ENCODE peak calls at places on chromosomes 12 and 14, in five cellular contexts. One of them, this sample, is unnamed.

GRCh38 chr12:110314308-110314707 is 33.3 kb downstream of the ATP2A2 start:
- DNase-seq in cerebellar cortex: no peak
- DNase-seq in activated CD4-positive, CD25-positive, alpha-beta regulatory T cell: no peak
- DNase-seq in activated gamma-delta T cell: no peak
- DNase-seq in nephron progenitor cell: no peak
- DNase-seq in this sample: no peak

GRCh38 chr12:71438670-71439361 is 782 bp upstream of the LGR5 start:
- DNase-seq in activated CD4-positive, CD25-positive, alpha-beta regulatory T cell: no peak
- DNase-seq in nephron progenitor cell: no peak
- DNase-seq in activated gamma-delta T cell: no peak
- DNase-seq in cerebellar cortex: no peak
- DNase-seq in this sample: no peak

GRCh38 chr12:10363922-10364838 is 25.7 kb downstream of the KLRK1 start:
- DNase-seq in activated gamma-delta T cell: no peak
- DNase-seq in cerebellar cortex: peak
- DNase-seq in nephron progenitor cell: no peak
- DNase-seq in activated CD4-positive, CD25-positive, alpha-beta regulatory T cell: no peak
- DNase-seq in this sample: no peak

GRCh38 chr12:64220046-64220445 is 2.0 kb downstream of the KICS2 start:
- DNase-seq in activated gamma-delta T cell: no peak
- DNase-seq in nephron progenitor cell: no peak
- DNase-seq in cerebellar cortex: no peak
- DNase-seq in activated CD4-positive, CD25-positive, alpha-beta regulatory T cell: no peak
- DNase-seq in this sample: no peak

GRCh38 chr14:55582741-55583140 is 2.7 kb downstream of the KTN1 start:
- DNase-seq in activated gamma-delta T cell: no peak
- DNase-seq in nephron progenitor cell: no peak
- DNase-seq in activated CD4-positive, CD25-positive, alpha-beta regulatory T cell: no peak
- DNase-seq in cerebellar cortex: no peak
- DNase-seq in this sample: no peak

GRCh38 chr12:11793896-11794295 is 144.4 kb downstream of the ETV6 start:
- DNase-seq in activated gamma-delta T cell: no peak
- DNase-seq in nephron progenitor cell: no peak
- DNase-seq in activated CD4-positive, CD25-positive, alpha-beta regulatory T cell: no peak
- DNase-seq in cerebellar cortex: no peak
- DNase-seq in this sample: no peak

GRCh38 chr12:50162225-50162624 is 4.9 kb downstream of the CERS5 start:
- DNase-seq in activated CD4-positive, CD25-positive, alpha-beta regulatory T cell: no peak
- DNase-seq in nephron progenitor cell: no peak
- DNase-seq in activated gamma-delta T cell: no peak
- DNase-seq in cerebellar cortex: no peak
- DNase-seq in this sample: no peak

GRCh38 chr12:76547526-76547925 is 12.0 kb downstream of the OSBPL8 start:
- DNase-seq in nephron progenitor cell: no peak
- DNase-seq in activated CD4-positive, CD25-positive, alpha-beta regulatory T cell: no peak
- DNase-seq in cerebellar cortex: no peak
- DNase-seq in activated gamma-delta T cell: no peak
- DNase-seq in this sample: no peak

GRCh38 chr14:78683206-78683605 is 513.0 kb downstream of the NRXN3 start:
- DNase-seq in cerebellar cortex: no peak
- DNase-seq in activated gamma-delta T cell: no peak
- DNase-seq in activated CD4-positive, CD25-positive, alpha-beta regulatory T cell: no peak
- DNase-seq in nephron progenitor cell: no peak
- DNase-seq in this sample: no peak

GRCh38 chr14:102295301-102295700 is 9.7 kb downstream of the MOK start:
- DNase-seq in activated CD4-positive, CD25-positive, alpha-beta regulatory T cell: no peak
- DNase-seq in activated gamma-delta T cell: no peak
- DNase-seq in cerebellar cortex: no peak
- DNase-seq in nephron progenitor cell: no peak
- DNase-seq in this sample: no peak

GRCh38 chr14:67768219-67768618 is 48.2 kb downstream of the ZFYVE26 start:
- DNase-seq in activated CD4-positive, CD25-positive, alpha-beta regulatory T cell: no peak
- DNase-seq in activated gamma-delta T cell: no peak
- DNase-seq in nephron progenitor cell: no peak
- DNase-seq in cerebellar cortex: no peak
- DNase-seq in this sample: no peak

GRCh38 chr12:90410962-90411361 is 544.0 kb downstream of the CCER1 start:
- DNase-seq in nephron progenitor cell: no peak
- DNase-seq in cerebellar cortex: no peak
- DNase-seq in activated gamma-delta T cell: no peak
- DNase-seq in activated CD4-positive, CD25-positive, alpha-beta regulatory T cell: no peak
- DNase-seq in this sample: no peak

GRCh38 chr14:67426983-67427601 is 15.1 kb upstream of the PLEK2 start:
- DNase-seq in activated gamma-delta T cell: no peak
- DNase-seq in activated CD4-positive, CD25-positive, alpha-beta regulatory T cell: peak
- DNase-seq in nephron progenitor cell: peak
- DNase-seq in cerebellar cortex: peak
- DNase-seq in this sample: peak

GRCh38 chr14:63854330-63854729 is 1.5 kb downstream of the SYNE2 start:
- DNase-seq in cerebellar cortex: no peak
- DNase-seq in nephron progenitor cell: no peak
- DNase-seq in activated CD4-positive, CD25-positive, alpha-beta regulatory T cell: no peak
- DNase-seq in activated gamma-delta T cell: no peak
- DNase-seq in this sample: no peak

GRCh38 chr14:90969493-90970166 is 90.8 kb downstream of the RPS6KA5 start:
- DNase-seq in cerebellar cortex: no peak
- DNase-seq in activated CD4-positive, CD25-positive, alpha-beta regulatory T cell: no peak
- DNase-seq in activated gamma-delta T cell: no peak
- DNase-seq in nephron progenitor cell: no peak
- DNase-seq in this sample: no peak

GRCh38 chr12:53207042-53207441 is at the start of gene ITGB7:
- DNase-seq in nephron progenitor cell: no peak
- DNase-seq in activated gamma-delta T cell: no peak
- DNase-seq in activated CD4-positive, CD25-positive, alpha-beta regulatory T cell: peak
- DNase-seq in cerebellar cortex: no peak
- DNase-seq in this sample: peak

GRCh38 chr14:85310491-85311272 is 219.3 kb upstream of the FLRT2 start:
- DNase-seq in activated gamma-delta T cell: no peak
- DNase-seq in nephron progenitor cell: no peak
- DNase-seq in activated CD4-positive, CD25-positive, alpha-beta regulatory T cell: no peak
- DNase-seq in cerebellar cortex: no peak
- DNase-seq in this sample: no peak

GRCh38 chr12:130982565-130983225 is 29.0 kb downstream of the ADGRD1 start:
- DNase-seq in activated CD4-positive, CD25-positive, alpha-beta regulatory T cell: no peak
- DNase-seq in cerebellar cortex: no peak
- DNase-seq in nephron progenitor cell: no peak
- DNase-seq in activated gamma-delta T cell: no peak
- DNase-seq in this sample: no peak

GRCh38 chr14:61517861-61518802 is 177.2 kb upstream of the HIF1A start:
- DNase-seq in activated gamma-delta T cell: no peak
- DNase-seq in cerebellar cortex: peak
- DNase-seq in activated CD4-positive, CD25-positive, alpha-beta regulatory T cell: no peak
- DNase-seq in nephron progenitor cell: no peak
- DNase-seq in this sample: no peak

GRCh38 chr14:43587183-43587582 is 919.9 kb downstream of the FSCB start:
- DNase-seq in cerebellar cortex: no peak
- DNase-seq in nephron progenitor cell: no peak
- DNase-seq in activated CD4-positive, CD25-positive, alpha-beta regulatory T cell: no peak
- DNase-seq in activated gamma-delta T cell: no peak
- DNase-seq in this sample: no peak

GRCh38 chr12:24853588-24853987 is 95.3 kb downstream of the BCAT1 start:
- DNase-seq in nephron progenitor cell: no peak
- DNase-seq in activated CD4-positive, CD25-positive, alpha-beta regulatory T cell: no peak
- DNase-seq in activated gamma-delta T cell: no peak
- DNase-seq in cerebellar cortex: no peak
- DNase-seq in this sample: no peak

GRCh38 chr14:34711169-34711568 is 3.2 kb downstream of the CFL2 start:
- DNase-seq in nephron progenitor cell: no peak
- DNase-seq in activated gamma-delta T cell: no peak
- DNase-seq in cerebellar cortex: peak
- DNase-seq in activated CD4-positive, CD25-positive, alpha-beta regulatory T cell: no peak
- DNase-seq in this sample: no peak

GRCh38 chr14:92670177-92670576 is 78.2 kb downstream of the LGMN start:
- DNase-seq in nephron progenitor cell: no peak
- DNase-seq in activated gamma-delta T cell: no peak
- DNase-seq in cerebellar cortex: no peak
- DNase-seq in activated CD4-positive, CD25-positive, alpha-beta regulatory T cell: no peak
- DNase-seq in this sample: no peak

GRCh38 chr12:12671850-12672660 is 23.9 kb downstream of the GPR19 start:
- DNase-seq in activated CD4-positive, CD25-positive, alpha-beta regulatory T cell: no peak
- DNase-seq in nephron progenitor cell: no peak
- DNase-seq in activated gamma-delta T cell: no peak
- DNase-seq in cerebellar cortex: no peak
- DNase-seq in this sample: no peak

GRCh38 chr14:102352213-102352612 is 10.5 kb downstream of the CINP start:
- DNase-seq in activated gamma-delta T cell: no peak
- DNase-seq in cerebellar cortex: no peak
- DNase-seq in activated CD4-positive, CD25-positive, alpha-beta regulatory T cell: no peak
- DNase-seq in nephron progenitor cell: no peak
- DNase-seq in this sample: no peak

GRCh38 chr14:92970233-92970625 is 47.3 kb downstream of the CHGA start:
- DNase-seq in activated CD4-positive, CD25-positive, alpha-beta regulatory T cell: no peak
- DNase-seq in cerebellar cortex: no peak
- DNase-seq in activated gamma-delta T cell: no peak
- DNase-seq in nephron progenitor cell: no peak
- DNase-seq in this sample: no peak

GRCh38 chr12:18576104-18576622 is 161.6 kb downstream of the PLCZ1 start:
- DNase-seq in activated CD4-positive, CD25-positive, alpha-beta regulatory T cell: no peak
- DNase-seq in nephron progenitor cell: no peak
- DNase-seq in activated gamma-delta T cell: no peak
- DNase-seq in cerebellar cortex: no peak
- DNase-seq in this sample: no peak

GRCh38 chr12:5889381-5890047 is 55.5 kb downstream of the ANO2 start:
- DNase-seq in nephron progenitor cell: no peak
- DNase-seq in activated gamma-delta T cell: no peak
- DNase-seq in activated CD4-positive, CD25-positive, alpha-beta regulatory T cell: no peak
- DNase-seq in cerebellar cortex: no peak
- DNase-seq in this sample: no peak

GRCh38 chr12:45989857-45990467 is 412 bp downstream of the SCAF11 start:
- DNase-seq in cerebellar cortex: no peak
- DNase-seq in nephron progenitor cell: no peak
- DNase-seq in activated CD4-positive, CD25-positive, alpha-beta regulatory T cell: peak
- DNase-seq in activated gamma-delta T cell: peak
- DNase-seq in this sample: peak

GRCh38 chr12:50055831-50056628 is 1.4 kb upstream of the ASIC1 start:
- DNase-seq in activated CD4-positive, CD25-positive, alpha-beta regulatory T cell: no peak
- DNase-seq in nephron progenitor cell: peak
- DNase-seq in activated gamma-delta T cell: no peak
- DNase-seq in cerebellar cortex: peak
- DNase-seq in this sample: peak

GRCh38 chr14:101895256-101895655 is 69.1 kb upstream of the DYNC1H1 start:
- DNase-seq in activated CD4-positive, CD25-positive, alpha-beta regulatory T cell: no peak
- DNase-seq in nephron progenitor cell: no peak
- DNase-seq in activated gamma-delta T cell: no peak
- DNase-seq in cerebellar cortex: no peak
- DNase-seq in this sample: no peak

GRCh38 chr12:123750159-123750656 is 11.9 kb upstream of the DNAH10 start:
- DNase-seq in activated gamma-delta T cell: no peak
- DNase-seq in activated CD4-positive, CD25-positive, alpha-beta regulatory T cell: no peak
- DNase-seq in nephron progenitor cell: no peak
- DNase-seq in cerebellar cortex: no peak
- DNase-seq in this sample: no peak

GRCh38 chr12:130992979-130993538 is 39.4 kb downstream of the ADGRD1 start:
- DNase-seq in activated gamma-delta T cell: no peak
- DNase-seq in cerebellar cortex: no peak
- DNase-seq in nephron progenitor cell: no peak
- DNase-seq in activated CD4-positive, CD25-positive, alpha-beta regulatory T cell: no peak
- DNase-seq in this sample: no peak

This sample was measured in central memory CD8-positive, alpha-beta T cell.